ENCODE peak calls at places on chromosomes 12 and 14, in nine cellular contexts. S, V, B, L, P, F, R, C and K are unnamed samples. For H3K27me3, the result is how much of the 10 kb centered on the place peaks cover.

GRCh38 chr14:73235531-73236155 is 1.7 kb upstream of the PAPLN start:
- DNase-seq in S (peak), V (no peak), B (peak), L (no peak), P (no peak), F (peak), R (no peak), C (no peak), K (no peak)

GRCh38 chr14:104322531-104323466 is 184.4 kb downstream of the KIF26A start:
- DNase-seq in S (peak), V (no peak), B (no peak), L (no peak), P (no peak), F (no peak), R (no peak), C (no peak), K (no peak)

GRCh38 chr14:66636240-66636639 is 128.3 kb downstream of the GPHN start:
- DNase-seq in S (no peak), V (no peak), B (no peak), L (no peak), P (no peak), F (no peak), R (no peak), C (no peak), K (no peak)

GRCh38 chr12:2739832-2740641 is 54.7 kb upstream of the FKBP4 start:
- DNase-seq in S (peak), V (peak), B (peak), L (peak), P (peak), F (peak), R (no peak), C (no peak), K (no peak)

GRCh38 chr12:42819801-42820200 is 230.3 kb upstream of the PRICKLE1 start:
- DNase-seq in S (no peak), V (no peak), B (peak), L (peak), P (no peak), F (no peak), R (no peak), C (no peak), K (no peak)

GRCh38 chr14:80784824-80785223 is 156.7 kb downstream of the CEP128 start:
- DNase-seq in S (no peak), V (no peak), B (peak), L (no peak), P (peak), F (no peak), R (no peak), C (no peak), K (no peak)

GRCh38 chr14:55851301-55851700 is 266.9 kb upstream of the PELI2 start:
- DNase-seq in S (peak), V (no peak), B (no peak), L (no peak), P (no peak), F (no peak), R (no peak), C (no peak), K (no peak)

GRCh38 chr14:72850360-72850759 is 43.5 kb downstream of the DPF3 start:
- DNase-seq in S (no peak), V (no peak), B (peak), L (no peak), P (no peak), F (no peak), R (no peak), C (no peak), K (peak)

GRCh38 chr14:58599145-58599544 is 38.6 kb upstream of the DACT1 start:
- DNase-seq in S (no peak), V (no peak), B (no peak), L (no peak), P (no peak), F (no peak), R (no peak), C (no peak), K (no peak)

GRCh38 chr14:34981743-34982420 is 910 bp upstream of the SRP54 start:
- DNase-seq in S (peak), V (peak), B (peak), L (peak), P (peak), F (peak), R (no peak), C (no peak), K (no peak)

GRCh38 chr12:2854669-2855453 is 2.0 kb downstream of the TEX52 start:
- DNase-seq in S (no peak), V (no peak), B (no peak), L (no peak), P (no peak), F (no peak), R (no peak), C (peak), K (no peak)

GRCh38 chr14:103846569-103847438 is 571 bp downstream of the PPP1R13B start:
- DNase-seq in S (peak), V (peak), B (no peak), L (no peak), P (no peak), F (peak), R (no peak), C (peak), K (no peak)

GRCh38 chr14:99682809-99683618 is 1.1 kb upstream of the CYP46A1 start:
- DNase-seq in S (peak), V (peak), B (peak), L (peak), P (peak), F (peak), R (peak), C (peak), K (peak)

GRCh38 chr14:52325126-52325525 is 11.0 kb downstream of the PTGER2 start:
- DNase-seq in S (no peak), V (no peak), B (no peak), L (no peak), P (no peak), F (no peak), R (no peak), C (no peak), K (peak)

GRCh38 chr12:1933342-1933992 is 15.0 kb upstream of the CACNA2D4 start:
- DNase-seq in S (peak), V (no peak), B (no peak), L (no peak), P (no peak), F (no peak), R (no peak), C (no peak), K (no peak)

GRCh38 chr12:25723286-25723685 is 170.2 kb upstream of the LMNTD1 start:
- DNase-seq in S (no peak), V (no peak), B (no peak), L (no peak), P (no peak), F (no peak), R (no peak), C (no peak), K (no peak)

GRCh38 chr14:51724650-51725049 is 72.9 kb downstream of the FRMD6 start:
- DNase-seq in S (no peak), V (no peak), B (no peak), L (no peak), P (no peak), F (no peak), R (no peak), C (no peak), K (no peak)

GRCh38 chr12:57128519-57129247 is 400 bp downstream of the LRP1 start:
- DNase-seq in S (peak), V (peak), B (no peak), L (no peak), P (no peak), F (peak), R (no peak), C (no peak), K (no peak)
- H3K27me3 ChIP-seq in S (under half), V (under half), B (under half), L (under half), P (under half), F (under half), R (under half), C (under half), K (under half)

DNA sequence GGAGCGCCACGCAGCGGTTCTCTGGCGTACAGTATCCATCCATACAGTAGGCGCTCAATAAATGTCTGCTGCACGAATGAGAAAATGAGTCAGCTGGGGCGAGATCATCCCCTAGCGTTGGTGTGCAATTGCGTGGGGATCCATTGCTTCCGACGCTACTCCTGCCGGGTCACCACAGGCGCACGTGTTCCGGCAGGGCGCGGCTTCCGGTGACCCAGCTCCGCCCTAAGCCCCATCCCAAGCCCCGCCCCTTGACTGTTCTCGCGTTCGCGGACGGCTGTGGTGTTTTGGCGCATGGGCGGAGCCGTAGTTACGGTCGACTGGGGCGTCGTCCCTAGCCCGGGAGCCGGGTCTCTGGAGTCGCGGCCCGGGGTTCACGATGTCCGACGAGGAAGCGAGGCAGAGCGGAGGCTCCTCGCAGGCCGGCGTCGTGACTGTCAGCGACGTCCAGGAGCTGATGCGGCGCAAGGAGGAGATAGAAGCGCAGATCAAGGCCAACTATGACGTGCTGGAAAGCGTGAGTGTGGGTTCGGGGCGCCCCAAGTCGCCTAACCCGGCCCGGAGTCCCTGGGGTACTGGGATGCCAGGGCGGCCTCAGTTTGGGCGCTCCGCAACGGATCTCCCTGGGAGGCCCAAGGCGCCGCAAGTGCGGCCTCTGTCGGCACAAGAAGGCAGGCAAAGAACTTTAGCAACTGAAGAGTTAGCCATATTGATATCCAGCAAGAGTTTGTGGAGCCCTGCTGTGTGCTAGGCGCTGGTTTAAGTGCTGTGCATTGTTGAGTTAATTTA is at the start of gene PSMD9:
- DNase-seq in S (peak), V (peak), B (peak), L (peak), P (peak), F (peak), R (peak), C (peak), K (peak)
- TF ChIP-seq CTCF in S (peak), V (peak), B (peak), L (peak), P (peak), F (peak), R (peak), C (peak), K (peak)

DNA sequence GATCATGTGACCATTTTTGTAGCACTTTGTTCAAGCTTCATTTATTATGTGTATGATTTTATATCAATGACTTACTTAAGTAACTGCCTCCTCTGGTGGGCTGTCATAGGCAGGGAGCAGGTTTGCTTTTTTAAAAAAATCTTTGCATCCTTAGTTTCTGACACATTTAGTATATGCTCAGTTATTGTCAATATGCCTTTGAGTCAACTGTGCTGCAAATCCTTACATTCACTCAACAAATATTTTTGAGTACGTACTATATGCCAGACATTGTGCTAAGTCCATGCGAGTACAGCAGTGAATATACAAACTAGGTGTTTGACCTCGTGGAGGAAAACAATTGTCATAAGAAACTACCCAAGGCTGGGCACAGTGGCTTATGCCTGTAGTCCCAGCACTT is 4.4 kb upstream of the ANAPC5 start:
- DNase-seq in S (no peak), V (no peak), B (no peak), L (no peak), P (no peak), F (no peak), R (no peak), C (no peak), K (no peak)
- H3K4me3 ChIP-seq in S (no peak), V (no peak), B (no peak), L (no peak), P (no peak), F (no peak), R (no peak), C (no peak), K (no peak)

GRCh38 chr14:61260939-61261776 is 20.0 kb downstream of the TMEM30B start:
- DNase-seq in S (no peak), V (no peak), B (peak), L (no peak), P (peak), F (no peak), R (no peak), C (no peak), K (no peak)
- H3K27me3 ChIP-seq in S (under half), V (under half), B (under half), L (under half), P (under half), F (under half), R (under half), C (under half), K (under half)

GRCh38 chr12:123058980-123059379 is 78.5 kb downstream of the ARL6IP4 start:
- DNase-seq in S (no peak), V (no peak), B (no peak), L (no peak), P (no peak), F (no peak), R (no peak), C (peak), K (no peak)

GRCh38 chr12:123056709-123057108 is 76.2 kb downstream of the ARL6IP4 start:
- DNase-seq in S (no peak), V (no peak), B (no peak), L (no peak), P (no peak), F (no peak), R (no peak), C (no peak), K (no peak)

GRCh38 chr12:123057505-123058265 is 77.2 kb downstream of the ARL6IP4 start:
- DNase-seq in S (no peak), V (no peak), B (no peak), L (no peak), P (no peak), F (no peak), R (no peak), C (peak), K (no peak)

GRCh38 chr12:123059501-123059900 is 79.0 kb downstream of the ARL6IP4 start:
- DNase-seq in S (no peak), V (no peak), B (no peak), L (no peak), P (no peak), F (no peak), R (no peak), C (peak), K (no peak)

DNA sequence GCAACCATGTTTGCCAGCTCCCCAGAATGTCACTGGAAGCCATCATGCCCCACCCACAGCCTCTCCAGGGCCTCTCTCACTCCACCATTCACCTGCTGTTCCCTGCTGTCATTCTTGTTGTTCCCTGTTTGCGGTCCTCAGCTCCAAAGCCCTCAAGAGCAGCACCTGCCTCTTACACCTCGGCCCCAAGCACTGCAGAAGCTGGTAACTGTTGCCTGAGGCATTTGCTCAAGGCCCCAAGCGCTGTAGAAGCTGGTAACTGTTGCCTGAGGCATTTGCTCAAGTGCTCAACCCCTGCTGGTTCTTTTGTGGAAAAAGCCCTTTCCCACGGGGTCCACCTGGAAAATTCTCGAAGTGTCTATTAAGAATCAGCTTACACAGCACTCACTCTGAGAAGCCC is 78.0 kb downstream of the ARL6IP4 start:
- DNase-seq in S (no peak), V (no peak), B (no peak), L (no peak), P (no peak), F (no peak), R (no peak), C (peak), K (no peak)
- TF ChIP-seq CTCF in S (no peak), V (no peak), B (no peak), L (no peak), P (no peak), F (no peak), R (no peak), C (no peak), K (no peak)

DNA sequence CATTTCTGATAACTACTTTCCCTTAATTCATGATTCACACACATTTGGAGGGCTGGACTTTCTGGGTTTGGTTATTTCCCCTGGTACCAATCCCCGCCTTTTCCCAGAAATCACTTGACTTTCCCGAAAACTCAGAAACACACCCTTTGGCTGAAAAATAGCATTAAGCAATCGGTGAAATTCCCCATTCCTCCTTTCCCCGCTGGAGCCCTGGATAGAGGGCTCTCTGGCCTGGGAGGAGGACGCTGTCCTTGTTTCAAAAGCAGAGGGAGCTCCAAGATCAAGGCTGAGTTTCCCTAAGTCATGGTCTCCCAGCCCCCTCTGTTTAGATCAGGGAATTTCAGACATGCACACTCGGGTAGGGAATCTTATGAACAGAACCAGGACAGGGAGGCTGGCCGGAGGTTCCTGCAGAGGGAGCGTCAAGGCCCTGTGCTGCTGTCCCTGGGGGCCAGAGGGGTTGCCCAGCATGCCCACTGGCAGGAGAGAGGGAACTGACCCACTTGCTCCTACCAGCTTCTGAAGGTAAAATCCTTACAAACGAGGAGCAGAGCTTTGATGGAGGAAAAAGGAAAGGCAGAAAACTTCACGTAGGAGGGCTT is at the start of gene C1S:
- DNase-seq in S (peak), V (peak), B (peak), L (peak), P (peak), F (peak), R (peak), C (no peak), K (peak)
- H3K4me3 ChIP-seq in S (no peak), V (no peak), B (no peak), L (peak), P (peak), F (peak), R (peak), C (no peak), K (no peak)

GRCh38 chr12:107845980-107846659 is 71.6 kb downstream of the ASCL4 start:
- DNase-seq in S (no peak), V (no peak), B (no peak), L (peak), P (no peak), F (no peak), R (no peak), C (peak), K (no peak)
- H3K27me3 ChIP-seq in S (half or more), V (half or more), B (half or more), L (under half), P (half or more), F (half or more), R (under half), C (under half), K (under half)

DNA sequence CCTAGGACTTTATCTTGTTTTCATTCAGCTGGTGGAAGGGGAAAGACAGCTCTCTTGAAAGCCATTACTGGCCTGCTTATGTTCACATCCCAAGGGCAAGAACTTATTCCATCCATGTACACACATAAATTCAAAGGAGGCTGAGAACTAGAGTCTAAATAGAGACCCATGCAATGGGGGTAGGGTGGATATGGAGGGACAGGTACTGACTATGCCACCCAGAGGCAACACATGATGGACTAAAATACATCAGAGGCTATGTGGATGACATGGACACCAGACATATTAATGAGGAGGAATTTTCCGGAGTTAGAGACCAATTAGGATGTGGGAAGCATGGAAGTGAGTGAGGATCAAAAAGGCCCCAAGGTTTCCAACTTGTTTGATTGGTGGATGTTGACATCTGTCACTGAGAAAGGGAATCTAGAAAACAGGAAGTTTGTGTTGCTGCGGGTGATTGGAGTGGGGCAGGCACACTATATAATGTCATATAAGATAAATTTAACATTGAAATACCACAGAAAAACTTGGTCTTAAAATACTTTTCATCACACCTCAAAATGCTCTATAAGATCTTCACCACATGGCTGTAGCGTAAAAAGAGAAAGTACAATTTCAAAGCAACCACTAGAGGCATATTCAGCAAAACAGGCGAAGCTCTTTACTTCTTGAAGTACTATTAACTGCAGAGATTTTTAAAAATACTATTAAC is 130.4 kb downstream of the GRIP1 start:
- DNase-seq in S (peak), V (no peak), B (no peak), L (no peak), P (no peak), F (peak), R (no peak), C (no peak), K (no peak)
- TF ChIP-seq CTCF in S (peak), V (peak), B (peak), L (no peak), P (peak), F (peak), R (no peak), C (no peak), K (peak)

GRCh38 chr12:130766470-130766869 is 50.4 kb upstream of the RIMBP2 start:
- DNase-seq in S (no peak), V (no peak), B (no peak), L (no peak), P (no peak), F (no peak), R (no peak), C (no peak), K (no peak)

GRCh38 chr12:130764475-130765185 is 48.5 kb upstream of the RIMBP2 start:
- DNase-seq in S (no peak), V (peak), B (no peak), L (no peak), P (peak), F (no peak), R (no peak), C (no peak), K (no peak)

GRCh38 chr12:130765186-130765659 is 49.1 kb upstream of the RIMBP2 start:
- DNase-seq in S (no peak), V (peak), B (no peak), L (no peak), P (no peak), F (no peak), R (no peak), C (no peak), K (no peak)

GRCh38 chr12:130770413-130771028 is 54.4 kb upstream of the RIMBP2 start:
- DNase-seq in S (no peak), V (no peak), B (no peak), L (no peak), P (no peak), F (peak), R (no peak), C (no peak), K (no peak)

GRCh38 chr12:130768120-130768519 is 52.0 kb upstream of the RIMBP2 start:
- DNase-seq in S (no peak), V (no peak), B (no peak), L (no peak), P (no peak), F (no peak), R (no peak), C (no peak), K (no peak)
- H3K4me3 ChIP-seq in S (no peak), V (no peak), B (no peak), L (no peak), P (no peak), F (no peak), R (no peak), C (no peak), K (no peak)